ENCODE peak calls at places on chromosome 19, in ten cellular contexts. One of them, this sample, is unnamed.

GRCh38 chr19:1069009-1069779 is 2.2 kb downstream of the ARHGAP45 start:
- DNase-seq in ascending aorta: peak; percentile 86
- DNase-seq in mesenchymal stem cell: no peak
- DNase-seq in Karpas-422: peak; percentile 80
- DNase-seq in tibial nerve: no peak
- DNase-seq in body of pancreas: no peak
- DNase-seq in fibroblast of lung: no peak
- DNase-seq in hepatocyte: no peak
- DNase-seq in CD8-positive, alpha-beta T cell: peak; percentile 84
- DNase-seq in pancreas: no peak
- DNase-seq in this sample: no peak

GRCh38 chr19:45440873-45441654 is 17.3 kb upstream of the ERCC1 start:
- DNase-seq in pancreas: no peak
- DNase-seq in mesenchymal stem cell: peak; percentile 79
- DNase-seq in hepatocyte: peak; percentile 43
- DNase-seq in tibial nerve: no peak
- DNase-seq in body of pancreas: no peak
- DNase-seq in Karpas-422: no peak
- DNase-seq in ascending aorta: no peak
- DNase-seq in CD8-positive, alpha-beta T cell: no peak
- DNase-seq in fibroblast of lung: no peak
- DNase-seq in this sample: no peak

GRCh38 chr19:55641376-55642152 is 762 bp downstream of the ZNF580 start:
- DNase-seq in hepatocyte: no peak
- DNase-seq in fibroblast of lung: peak; percentile 42
- DNase-seq in Karpas-422: peak; percentile 88
- DNase-seq in pancreas: no peak
- DNase-seq in body of pancreas: no peak
- DNase-seq in CD8-positive, alpha-beta T cell: no peak
- DNase-seq in tibial nerve: no peak
- DNase-seq in ascending aorta: no peak
- DNase-seq in mesenchymal stem cell: peak; percentile 60
- DNase-seq in this sample: no peak

GRCh38 chr19:35287713-35288112 is 4.2 kb upstream of the MAG start:
- DNase-seq in hepatocyte: no peak
- DNase-seq in mesenchymal stem cell: no peak
- DNase-seq in body of pancreas: no peak
- DNase-seq in ascending aorta: no peak
- DNase-seq in Karpas-422: no peak
- DNase-seq in fibroblast of lung: no peak
- DNase-seq in pancreas: no peak
- DNase-seq in CD8-positive, alpha-beta T cell: no peak
- DNase-seq in tibial nerve: no peak
- DNase-seq in this sample: no peak

GRCh38 chr19:46602392-46603194 is 1.5 kb downstream of the CALM3 start:
- DNase-seq in hepatocyte: peak; percentile 25
- DNase-seq in mesenchymal stem cell: no peak
- DNase-seq in body of pancreas: no peak
- DNase-seq in ascending aorta: peak; percentile 72
- DNase-seq in pancreas: peak; percentile 39
- DNase-seq in Karpas-422: peak; percentile 50
- DNase-seq in fibroblast of lung: no peak
- DNase-seq in tibial nerve: no peak
- DNase-seq in CD8-positive, alpha-beta T cell: peak; percentile 33
- DNase-seq in this sample: no peak

GRCh38 chr19:5148794-5149190 is 179.9 kb downstream of the KDM4B start:
- DNase-seq in Karpas-422: no peak
- DNase-seq in hepatocyte: peak; percentile 7
- DNase-seq in mesenchymal stem cell: no peak
- DNase-seq in tibial nerve: no peak
- DNase-seq in body of pancreas: no peak
- DNase-seq in pancreas: no peak
- DNase-seq in CD8-positive, alpha-beta T cell: no peak
- DNase-seq in ascending aorta: no peak
- DNase-seq in fibroblast of lung: no peak
- DNase-seq in this sample: no peak

GRCh38 chr19:28009696-28010095 is 1203.3 kb downstream of the UQCRFS1 start:
- DNase-seq in pancreas: no peak
- DNase-seq in Karpas-422: no peak
- DNase-seq in body of pancreas: no peak
- DNase-seq in ascending aorta: no peak
- DNase-seq in tibial nerve: no peak
- DNase-seq in fibroblast of lung: no peak
- DNase-seq in hepatocyte: no peak
- DNase-seq in CD8-positive, alpha-beta T cell: no peak
- DNase-seq in mesenchymal stem cell: no peak
- DNase-seq in this sample: no peak

GRCh38 chr19:41442473-41443360 is at the start of gene ERICH4:
- DNase-seq in pancreas: no peak
- DNase-seq in Karpas-422: no peak
- DNase-seq in CD8-positive, alpha-beta T cell: no peak
- DNase-seq in tibial nerve: no peak
- DNase-seq in mesenchymal stem cell: no peak
- DNase-seq in body of pancreas: no peak
- DNase-seq in hepatocyte: no peak
- DNase-seq in ascending aorta: no peak
- DNase-seq in fibroblast of lung: no peak
- DNase-seq in this sample: no peak

GRCh38 chr19:1558552-1558951 is 9.6 kb downstream of the MEX3D start:
- DNase-seq in hepatocyte: no peak
- DNase-seq in CD8-positive, alpha-beta T cell: no peak
- DNase-seq in tibial nerve: no peak
- DNase-seq in ascending aorta: no peak
- DNase-seq in body of pancreas: no peak
- DNase-seq in Karpas-422: no peak
- DNase-seq in fibroblast of lung: no peak
- DNase-seq in mesenchymal stem cell: no peak
- DNase-seq in pancreas: no peak
- DNase-seq in this sample: no peak

GRCh38 chr19:3176715-3177501 is 1.7 kb upstream of the S1PR4 start:
- DNase-seq in mesenchymal stem cell: peak; percentile 34
- DNase-seq in Karpas-422: no peak
- DNase-seq in CD8-positive, alpha-beta T cell: peak; percentile 83
- DNase-seq in pancreas: no peak
- DNase-seq in tibial nerve: no peak
- DNase-seq in fibroblast of lung: peak; percentile 33
- DNase-seq in ascending aorta: no peak
- DNase-seq in body of pancreas: no peak
- DNase-seq in hepatocyte: peak; percentile 57
- DNase-seq in this sample: no peak

GRCh38 chr19:53596056-53596455 is 35.7 kb upstream of the DPRX start:
- DNase-seq in ascending aorta: no peak
- DNase-seq in tibial nerve: no peak
- DNase-seq in hepatocyte: no peak
- DNase-seq in fibroblast of lung: no peak
- DNase-seq in body of pancreas: no peak
- DNase-seq in mesenchymal stem cell: no peak
- DNase-seq in Karpas-422: no peak
- DNase-seq in pancreas: no peak
- DNase-seq in CD8-positive, alpha-beta T cell: no peak
- DNase-seq in this sample: no peak

GRCh38 chr19:49216076-49216475 is 58.5 kb downstream of the TRPM4 start:
- DNase-seq in body of pancreas: no peak
- DNase-seq in tibial nerve: no peak
- DNase-seq in Karpas-422: no peak
- DNase-seq in CD8-positive, alpha-beta T cell: no peak
- DNase-seq in hepatocyte: no peak
- DNase-seq in pancreas: no peak
- DNase-seq in fibroblast of lung: no peak
- DNase-seq in mesenchymal stem cell: peak; percentile 8
- DNase-seq in ascending aorta: no peak
- DNase-seq in this sample: no peak

GRCh38 chr19:3434630-3435553 is 45.4 kb downstream of the SMIM24 start:
- DNase-seq in tibial nerve: peak; percentile 90
- DNase-seq in pancreas: peak; percentile 80
- DNase-seq in body of pancreas: peak; percentile 86
- DNase-seq in hepatocyte: peak; percentile 99
- DNase-seq in Karpas-422: peak; percentile 99
- DNase-seq in mesenchymal stem cell: peak; percentile 97
- DNase-seq in CD8-positive, alpha-beta T cell: peak; percentile 95
- DNase-seq in fibroblast of lung: peak; percentile 93
- DNase-seq in ascending aorta: peak; percentile 97
- DNase-seq in this sample: peak; percentile 94

GRCh38 chr19:46311444-46311843 is 14.6 kb downstream of the HIF3A start:
- DNase-seq in fibroblast of lung: no peak
- DNase-seq in ascending aorta: no peak
- DNase-seq in pancreas: no peak
- DNase-seq in mesenchymal stem cell: no peak
- DNase-seq in CD8-positive, alpha-beta T cell: no peak
- DNase-seq in tibial nerve: no peak
- DNase-seq in hepatocyte: no peak
- DNase-seq in Karpas-422: no peak
- DNase-seq in body of pancreas: no peak
- DNase-seq in this sample: no peak

GRCh38 chr19:50706387-50706786 is 13.2 kb downstream of the SHANK1 start:
- DNase-seq in pancreas: no peak
- DNase-seq in mesenchymal stem cell: no peak
- DNase-seq in hepatocyte: no peak
- DNase-seq in Karpas-422: no peak
- DNase-seq in CD8-positive, alpha-beta T cell: no peak
- DNase-seq in tibial nerve: no peak
- DNase-seq in body of pancreas: no peak
- DNase-seq in fibroblast of lung: no peak
- DNase-seq in ascending aorta: no peak
- DNase-seq in this sample: no peak

GRCh38 chr19:51372649-51373504 is at the start of gene NKG7:
- DNase-seq in mesenchymal stem cell: no peak
- DNase-seq in hepatocyte: no peak
- DNase-seq in tibial nerve: no peak
- DNase-seq in CD8-positive, alpha-beta T cell: peak; percentile 81
- DNase-seq in pancreas: no peak
- DNase-seq in fibroblast of lung: no peak
- DNase-seq in body of pancreas: no peak
- DNase-seq in ascending aorta: no peak
- DNase-seq in Karpas-422: no peak
- DNase-seq in this sample: no peak

DNA sequence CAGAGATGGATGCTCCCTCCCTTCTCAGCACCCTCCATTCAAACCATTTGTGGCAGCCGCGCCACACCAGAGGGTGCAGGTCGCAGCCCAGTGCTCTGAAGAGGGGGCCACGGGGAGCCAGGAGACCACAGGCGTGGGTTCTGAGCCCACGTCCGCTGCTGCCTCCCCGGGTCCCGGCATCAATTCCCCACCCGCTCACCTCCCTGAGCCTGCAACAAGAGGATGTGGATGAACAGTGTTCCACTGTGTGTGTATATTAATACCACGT is 120.1 kb upstream of the VSTM2B start:
- DNase-seq in fibroblast of lung: no peak
- DNase-seq in Karpas-422: no peak
- DNase-seq in hepatocyte: no peak
- DNase-seq in tibial nerve: no peak
- DNase-seq in mesenchymal stem cell: no peak
- DNase-seq in body of pancreas: no peak
- DNase-seq in CD8-positive, alpha-beta T cell: no peak
- DNase-seq in pancreas: no peak
- DNase-seq in ascending aorta: no peak
- DNase-seq in this sample: no peak
- H3K4me1 ChIP-seq in fibroblast of lung: no peaks in the 10 kb centered on the region
- H3K4me1 ChIP-seq in Karpas-422: no peaks in the 10 kb centered on the region
- H3K4me1 ChIP-seq in hepatocyte: peaks cover 3% of the 10 kb centered on the region
- H3K4me1 ChIP-seq in tibial nerve: no peaks in the 10 kb centered on the region
- H3K4me1 ChIP-seq in mesenchymal stem cell: no peaks in the 10 kb centered on the region
- H3K4me1 ChIP-seq in body of pancreas: no peaks in the 10 kb centered on the region
- H3K4me1 ChIP-seq in CD8-positive, alpha-beta T cell: no peaks in the 10 kb centered on the region
- H3K4me1 ChIP-seq in pancreas: no peaks in the 10 kb centered on the region
- H3K4me1 ChIP-seq in ascending aorta: no peaks in the 10 kb centered on the region
- H3K4me1 ChIP-seq in this sample: no peaks in the 10 kb centered on the region

GRCh38 chr19:18415177-18415867 is 3.9 kb upstream of the SSBP4 start:
- DNase-seq in ascending aorta: peak; percentile 89
- DNase-seq in CD8-positive, alpha-beta T cell: no peak
- DNase-seq in Karpas-422: no peak
- DNase-seq in body of pancreas: no peak
- DNase-seq in mesenchymal stem cell: no peak
- DNase-seq in pancreas: no peak
- DNase-seq in hepatocyte: peak; percentile 70
- DNase-seq in fibroblast of lung: peak; percentile 65
- DNase-seq in tibial nerve: peak; percentile 61
- DNase-seq in this sample: no peak
- H3K27ac ChIP-seq in ascending aorta: peak overlapping the region; percentile 93
- H3K27ac ChIP-seq in CD8-positive, alpha-beta T cell: no peak overlapping the region
- H3K27ac ChIP-seq in Karpas-422: no peak overlapping the region
- H3K27ac ChIP-seq in body of pancreas: no peak overlapping the region
- H3K27ac ChIP-seq in mesenchymal stem cell: peak overlapping the region; percentile 93
- H3K27ac ChIP-seq in pancreas: no peak overlapping the region
- H3K27ac ChIP-seq in hepatocyte: peak overlapping the region; percentile 99
- H3K27ac ChIP-seq in fibroblast of lung: peak overlapping the region; percentile 99
- H3K27ac ChIP-seq in tibial nerve: peak overlapping the region; percentile 97
- H3K27ac ChIP-seq in this sample: peak overlapping the region; percentile 82

GRCh38 chr19:43769256-43769655 is 11.5 kb downstream of the KCNN4 start:
- DNase-seq in mesenchymal stem cell: no peak
- DNase-seq in hepatocyte: no peak
- DNase-seq in body of pancreas: no peak
- DNase-seq in Karpas-422: no peak
- DNase-seq in tibial nerve: no peak
- DNase-seq in ascending aorta: no peak
- DNase-seq in CD8-positive, alpha-beta T cell: no peak
- DNase-seq in pancreas: no peak
- DNase-seq in fibroblast of lung: no peak
- DNase-seq in this sample: no peak

GRCh38 chr19:43766755-43767043 is 11.9 kb upstream of the SMG9 start:
- DNase-seq in Karpas-422: no peak
- DNase-seq in ascending aorta: no peak
- DNase-seq in tibial nerve: no peak
- DNase-seq in hepatocyte: no peak
- DNase-seq in body of pancreas: no peak
- DNase-seq in mesenchymal stem cell: no peak
- DNase-seq in CD8-positive, alpha-beta T cell: no peak
- DNase-seq in pancreas: no peak
- DNase-seq in fibroblast of lung: no peak
- DNase-seq in this sample: no peak

GRCh38 chr19:43767316-43767715 is 12.6 kb upstream of the SMG9 start:
- DNase-seq in CD8-positive, alpha-beta T cell: no peak
- DNase-seq in pancreas: no peak
- DNase-seq in ascending aorta: no peak
- DNase-seq in Karpas-422: peak; percentile 21
- DNase-seq in mesenchymal stem cell: no peak
- DNase-seq in tibial nerve: no peak
- DNase-seq in body of pancreas: no peak
- DNase-seq in hepatocyte: no peak
- DNase-seq in fibroblast of lung: no peak
- DNase-seq in this sample: no peak

GRCh38 chr19:43767818-43768217 is 13.0 kb downstream of the KCNN4 start:
- DNase-seq in body of pancreas: no peak
- DNase-seq in Karpas-422: no peak
- DNase-seq in fibroblast of lung: no peak
- DNase-seq in pancreas: no peak
- DNase-seq in tibial nerve: no peak
- DNase-seq in hepatocyte: no peak
- DNase-seq in mesenchymal stem cell: no peak
- DNase-seq in CD8-positive, alpha-beta T cell: no peak
- DNase-seq in ascending aorta: no peak
- DNase-seq in this sample: no peak

GRCh38 chr19:43768273-43769050 is 12.3 kb downstream of the KCNN4 start:
- DNase-seq in tibial nerve: no peak
- DNase-seq in hepatocyte: peak; percentile 55
- DNase-seq in Karpas-422: no peak
- DNase-seq in mesenchymal stem cell: no peak
- DNase-seq in pancreas: no peak
- DNase-seq in body of pancreas: no peak
- DNase-seq in ascending aorta: peak; percentile 80
- DNase-seq in CD8-positive, alpha-beta T cell: no peak
- DNase-seq in fibroblast of lung: no peak
- DNase-seq in this sample: peak; percentile 63
- H3K4me1 ChIP-seq in tibial nerve: peaks cover 17% of the 10 kb centered on the region
- H3K4me1 ChIP-seq in hepatocyte: peaks cover 4% of the 10 kb centered on the region
- H3K4me1 ChIP-seq in Karpas-422: peaks cover 5% of the 10 kb centered on the region
- H3K4me1 ChIP-seq in mesenchymal stem cell: peaks cover 17% of the 10 kb centered on the region
- H3K4me1 ChIP-seq in pancreas: no peaks in the 10 kb centered on the region
- H3K4me1 ChIP-seq in body of pancreas: no peaks in the 10 kb centered on the region
- H3K4me1 ChIP-seq in ascending aorta: peaks cover 6% of the 10 kb centered on the region
- H3K4me1 ChIP-seq in CD8-positive, alpha-beta T cell: peaks cover 30% of the 10 kb centered on the region
- H3K4me1 ChIP-seq in fibroblast of lung: peaks cover 12% of the 10 kb centered on the region
- H3K4me1 ChIP-seq in this sample: peaks cover 16% of the 10 kb centered on the region

GRCh38 chr19:15449620-15450527 is at the start of gene WIZ:
- DNase-seq in Karpas-422: peak; percentile 89
- DNase-seq in hepatocyte: peak; percentile 91
- DNase-seq in fibroblast of lung: peak; percentile 67
- DNase-seq in CD8-positive, alpha-beta T cell: peak; percentile 84
- DNase-seq in mesenchymal stem cell: peak; percentile 63
- DNase-seq in tibial nerve: peak; percentile 82
- DNase-seq in ascending aorta: peak; percentile 94
- DNase-seq in body of pancreas: peak; percentile 88
- DNase-seq in pancreas: peak; percentile 90
- DNase-seq in this sample: peak; percentile 61
- H3K27ac ChIP-seq in Karpas-422: no peak within 1 kb of the TSS
- H3K27ac ChIP-seq in hepatocyte: peak within 1 kb of the TSS; percentile 12
- H3K27ac ChIP-seq in fibroblast of lung: no peak within 1 kb of the TSS
- H3K27ac ChIP-seq in CD8-positive, alpha-beta T cell: peak within 1 kb of the TSS; percentile 40
- H3K27ac ChIP-seq in mesenchymal stem cell: no peak within 1 kb of the TSS
- H3K27ac ChIP-seq in tibial nerve: peak within 1 kb of the TSS; percentile 86
- H3K27ac ChIP-seq in ascending aorta: peak within 1 kb of the TSS; percentile 86
- H3K27ac ChIP-seq in body of pancreas: peak within 1 kb of the TSS; percentile 18
- H3K27ac ChIP-seq in pancreas: peak within 1 kb of the TSS; percentile 33
- H3K27ac ChIP-seq in this sample: peak within 1 kb of the TSS; percentile 73

This sample was measured in prostate gland.